ENCODE peak calls at places on chromosomes 3 and 15, in eight cellular contexts. One of them, this sample, is unnamed.
A peak's percentile ranks its signal among the peaks of the same experiment; 100 is the strongest.

GRCh38 chr3:32018723-32019564 is 37.4 kb downstream of the ZNF860 start:
- DNase-seq in brain microvascular endothelial cell: peak; percentile 28
- DNase-seq in transverse colon: no peak
- DNase-seq in iPS DF 6.9: no peak
- DNase-seq in endodermal cell: no peak
- DNase-seq in cardiac muscle cell: peak; percentile 73
- DNase-seq in right atrium auricular region: no peak
- DNase-seq in HCT116: peak; percentile 54
- DNase-seq in this sample: peak; percentile 54

GRCh38 chr3:170437151-170437550 is 18.5 kb downstream of the CLDN11 start:
- DNase-seq in brain microvascular endothelial cell: no peak
- DNase-seq in transverse colon: no peak
- DNase-seq in iPS DF 6.9: no peak
- DNase-seq in endodermal cell: no peak
- DNase-seq in cardiac muscle cell: no peak
- DNase-seq in right atrium auricular region: no peak
- DNase-seq in HCT116: no peak
- DNase-seq in this sample: no peak

GRCh38 chr15:85318048-85318731 is 62.2 kb upstream of the AKAP13 start:
- DNase-seq in brain microvascular endothelial cell: peak; percentile 91
- DNase-seq in transverse colon: peak; percentile 84
- DNase-seq in iPS DF 6.9: no peak
- DNase-seq in endodermal cell: no peak
- DNase-seq in cardiac muscle cell: peak; percentile 80
- DNase-seq in right atrium auricular region: no peak
- DNase-seq in HCT116: peak; percentile 47
- DNase-seq in this sample: peak; percentile 38

GRCh38 chr3:150787741-150788370 is 24.9 kb upstream of the SIAH2 start:
- DNase-seq in brain microvascular endothelial cell: peak; percentile 64
- DNase-seq in transverse colon: peak; percentile 87
- DNase-seq in iPS DF 6.9: peak; percentile 68
- DNase-seq in endodermal cell: peak; percentile 96
- DNase-seq in cardiac muscle cell: peak; percentile 77
- DNase-seq in right atrium auricular region: peak; percentile 83
- DNase-seq in HCT116: peak; percentile 69
- DNase-seq in this sample: peak; percentile 91

GRCh38 chr3:13684350-13684749 is 135.4 kb downstream of the FBLN2 start:
- DNase-seq in brain microvascular endothelial cell: no peak
- DNase-seq in transverse colon: no peak
- DNase-seq in iPS DF 6.9: no peak
- DNase-seq in endodermal cell: no peak
- DNase-seq in cardiac muscle cell: no peak
- DNase-seq in right atrium auricular region: no peak
- DNase-seq in HCT116: no peak
- DNase-seq in this sample: no peak

GRCh38 chr3:32395451-32395970 is 3.9 kb downstream of the CMTM7 start:
- DNase-seq in brain microvascular endothelial cell: no peak
- DNase-seq in transverse colon: no peak
- DNase-seq in iPS DF 6.9: no peak
- DNase-seq in endodermal cell: no peak
- DNase-seq in cardiac muscle cell: peak; percentile 52
- DNase-seq in right atrium auricular region: no peak
- DNase-seq in HCT116: no peak
- DNase-seq in this sample: no peak

GRCh38 chr3:11592460-11593298 is 51.0 kb downstream of the VGLL4 start:
- DNase-seq in brain microvascular endothelial cell: peak; percentile 47
- DNase-seq in transverse colon: no peak
- DNase-seq in iPS DF 6.9: no peak
- DNase-seq in endodermal cell: peak; percentile 40
- DNase-seq in cardiac muscle cell: no peak
- DNase-seq in right atrium auricular region: no peak
- DNase-seq in HCT116: no peak
- DNase-seq in this sample: no peak

GRCh38 chr15:69367231-69367630 is 46.9 kb upstream of the KIF23 start:
- DNase-seq in brain microvascular endothelial cell: no peak
- DNase-seq in transverse colon: no peak
- DNase-seq in iPS DF 6.9: no peak
- DNase-seq in endodermal cell: no peak
- DNase-seq in cardiac muscle cell: no peak
- DNase-seq in right atrium auricular region: no peak
- DNase-seq in HCT116: no peak
- DNase-seq in this sample: no peak

GRCh38 chr3:65342084-65342683 is 654.4 kb upstream of the ADAMTS9 start:
- DNase-seq in brain microvascular endothelial cell: peak; percentile 31
- DNase-seq in transverse colon: peak; percentile 61
- DNase-seq in iPS DF 6.9: peak; percentile 54
- DNase-seq in endodermal cell: peak; percentile 94
- DNase-seq in cardiac muscle cell: peak; percentile 71
- DNase-seq in right atrium auricular region: no peak
- DNase-seq in HCT116: peak; percentile 42
- DNase-seq in this sample: peak; percentile 70

GRCh38 chr3:119240582-119241434 is at the start of gene B4GALT4:
- DNase-seq in brain microvascular endothelial cell: peak; percentile 70
- DNase-seq in transverse colon: peak; percentile 93
- DNase-seq in iPS DF 6.9: peak; percentile 63
- DNase-seq in endodermal cell: peak; percentile 94
- DNase-seq in cardiac muscle cell: peak; percentile 92
- DNase-seq in right atrium auricular region: peak; percentile 79
- DNase-seq in HCT116: peak; percentile 74
- DNase-seq in this sample: peak; percentile 96

GRCh38 chr3:17195192-17195611 is 310.4 kb downstream of the PLCL2 start:
- DNase-seq in brain microvascular endothelial cell: peak; percentile 31
- DNase-seq in transverse colon: peak; percentile 26
- DNase-seq in iPS DF 6.9: no peak
- DNase-seq in endodermal cell: peak; percentile 63
- DNase-seq in cardiac muscle cell: peak; percentile 69
- DNase-seq in right atrium auricular region: no peak
- DNase-seq in HCT116: no peak
- DNase-seq in this sample: no peak

GRCh38 chr15:38085931-38086562 is 151.6 kb downstream of the TMCO5A start:
- DNase-seq in brain microvascular endothelial cell: peak; percentile 41
- DNase-seq in transverse colon: no peak
- DNase-seq in iPS DF 6.9: no peak
- DNase-seq in endodermal cell: no peak
- DNase-seq in cardiac muscle cell: peak; percentile 33
- DNase-seq in right atrium auricular region: no peak
- DNase-seq in HCT116: no peak
- DNase-seq in this sample: no peak

GRCh38 chr3:8712871-8713360 is 20.7 kb upstream of the CAV3 start:
- DNase-seq in brain microvascular endothelial cell: no peak
- DNase-seq in transverse colon: no peak
- DNase-seq in iPS DF 6.9: no peak
- DNase-seq in endodermal cell: no peak
- DNase-seq in cardiac muscle cell: no peak
- DNase-seq in right atrium auricular region: no peak
- DNase-seq in HCT116: no peak
- DNase-seq in this sample: no peak

GRCh38 chr3:51398595-51399310 is 7.7 kb downstream of the RBM15B start:
- DNase-seq in brain microvascular endothelial cell: no peak
- DNase-seq in transverse colon: no peak
- DNase-seq in iPS DF 6.9: no peak
- DNase-seq in endodermal cell: no peak
- DNase-seq in cardiac muscle cell: no peak
- DNase-seq in right atrium auricular region: no peak
- DNase-seq in HCT116: no peak
- DNase-seq in this sample: no peak

GRCh38 chr3:18288243-18288642 is 136.9 kb downstream of the SATB1 start:
- DNase-seq in brain microvascular endothelial cell: no peak
- DNase-seq in transverse colon: no peak
- DNase-seq in iPS DF 6.9: no peak
- DNase-seq in endodermal cell: no peak
- DNase-seq in cardiac muscle cell: no peak
- DNase-seq in right atrium auricular region: no peak
- DNase-seq in HCT116: no peak
- DNase-seq in this sample: no peak

GRCh38 chr3:167304077-167304476 is 76.0 kb downstream of the ZBBX start:
- DNase-seq in brain microvascular endothelial cell: no peak
- DNase-seq in transverse colon: no peak
- DNase-seq in iPS DF 6.9: no peak
- DNase-seq in endodermal cell: no peak
- DNase-seq in cardiac muscle cell: no peak
- DNase-seq in right atrium auricular region: no peak
- DNase-seq in HCT116: peak; percentile 7
- DNase-seq in this sample: peak; percentile 13

GRCh38 chr3:86743233-86743632 is 247.7 kb downstream of the VGLL3 start:
- DNase-seq in brain microvascular endothelial cell: no peak
- DNase-seq in transverse colon: no peak
- DNase-seq in iPS DF 6.9: no peak
- DNase-seq in endodermal cell: no peak
- DNase-seq in cardiac muscle cell: no peak
- DNase-seq in right atrium auricular region: no peak
- DNase-seq in HCT116: no peak
- DNase-seq in this sample: no peak

GRCh38 chr15:93045191-93045785 is 43.7 kb downstream of the RGMA start:
- DNase-seq in brain microvascular endothelial cell: no peak
- DNase-seq in transverse colon: no peak
- DNase-seq in iPS DF 6.9: no peak
- DNase-seq in endodermal cell: no peak
- DNase-seq in cardiac muscle cell: no peak
- DNase-seq in right atrium auricular region: no peak
- DNase-seq in HCT116: no peak
- DNase-seq in this sample: no peak

GRCh38 chr3:175150812-175151411 is 291.8 kb downstream of the NAALADL2 start:
- DNase-seq in brain microvascular endothelial cell: no peak
- DNase-seq in transverse colon: peak; percentile 32
- DNase-seq in iPS DF 6.9: no peak
- DNase-seq in endodermal cell: peak; percentile 48
- DNase-seq in cardiac muscle cell: no peak
- DNase-seq in right atrium auricular region: no peak
- DNase-seq in HCT116: peak; percentile 88
- DNase-seq in this sample: no peak

GRCh38 chr3:194162070-194162678 is 26.2 kb downstream of the HES1 start:
- DNase-seq in brain microvascular endothelial cell: no peak
- DNase-seq in transverse colon: no peak
- DNase-seq in iPS DF 6.9: no peak
- DNase-seq in endodermal cell: no peak
- DNase-seq in cardiac muscle cell: no peak
- DNase-seq in right atrium auricular region: no peak
- DNase-seq in HCT116: no peak
- DNase-seq in this sample: peak; percentile 50

DNA sequence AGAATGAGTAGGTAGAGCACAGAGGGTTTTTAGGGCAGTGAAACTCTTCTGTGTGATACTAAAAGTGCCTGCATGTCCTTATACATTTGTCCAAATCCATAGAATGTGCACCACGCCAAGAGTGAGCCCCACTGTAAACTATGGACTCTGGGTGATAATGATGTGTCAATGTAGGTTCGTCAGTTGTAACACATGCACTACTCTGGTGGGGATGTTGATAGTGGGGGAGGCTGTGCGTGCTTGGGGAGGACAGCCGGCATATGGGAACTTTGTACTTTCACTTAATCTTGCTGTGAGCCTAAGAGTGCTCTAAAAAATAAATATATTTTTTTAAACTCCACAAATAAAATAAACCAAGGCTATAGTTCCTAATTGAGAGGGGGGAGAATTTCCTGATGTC is 319.2 kb downstream of the SHQ1 start:
- DNase-seq in brain microvascular endothelial cell: no peak
- DNase-seq in transverse colon: no peak
- DNase-seq in iPS DF 6.9: no peak
- DNase-seq in endodermal cell: no peak
- DNase-seq in cardiac muscle cell: no peak
- DNase-seq in right atrium auricular region: no peak
- DNase-seq in HCT116: no peak
- DNase-seq in this sample: no peak
- H3K36me3 ChIP-seq in brain microvascular endothelial cell: no peaks in the 10 kb centered on the region
- H3K36me3 ChIP-seq in transverse colon: no peaks in the 10 kb centered on the region
- H3K36me3 ChIP-seq in iPS DF 6.9: no peaks in the 10 kb centered on the region
- H3K36me3 ChIP-seq in endodermal cell: no peaks in the 10 kb centered on the region
- H3K36me3 ChIP-seq in cardiac muscle cell: no peaks in the 10 kb centered on the region
- H3K36me3 ChIP-seq in right atrium auricular region: no peaks in the 10 kb centered on the region
- H3K36me3 ChIP-seq in HCT116: no peaks in the 10 kb centered on the region
- H3K36me3 ChIP-seq in this sample: no peaks in the 10 kb centered on the region

DNA sequence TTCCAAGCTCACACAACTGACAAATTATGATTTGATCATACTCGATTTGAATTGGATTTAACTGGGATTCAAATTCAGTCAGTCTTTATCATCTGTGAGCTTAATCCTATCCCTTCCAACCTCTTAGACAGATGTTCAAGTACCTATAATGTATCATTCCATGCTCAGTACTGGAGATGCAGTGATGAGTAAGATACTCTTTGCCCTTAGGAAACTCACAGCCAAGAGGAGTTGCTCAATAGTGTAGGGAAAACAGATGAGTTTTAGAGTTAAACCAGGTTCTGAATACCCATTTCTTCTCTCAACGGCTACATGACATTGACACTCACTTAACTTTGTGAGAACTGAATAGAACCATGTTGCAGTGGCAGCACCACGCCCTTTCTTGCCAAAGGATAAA is 91.4 kb downstream of the RASA2 start:
- DNase-seq in brain microvascular endothelial cell: peak; percentile 11
- DNase-seq in transverse colon: no peak
- DNase-seq in iPS DF 6.9: no peak
- DNase-seq in endodermal cell: no peak
- DNase-seq in cardiac muscle cell: peak; percentile 25
- DNase-seq in right atrium auricular region: no peak
- DNase-seq in HCT116: no peak
- DNase-seq in this sample: no peak
- H3K36me3 ChIP-seq in brain microvascular endothelial cell: peaks cover 39% of the 10 kb centered on the region
- H3K36me3 ChIP-seq in transverse colon: peaks cover 39% of the 10 kb centered on the region
- H3K36me3 ChIP-seq in iPS DF 6.9: no peaks in the 10 kb centered on the region
- H3K36me3 ChIP-seq in endodermal cell: peaks cover 81% of the 10 kb centered on the region
- H3K36me3 ChIP-seq in cardiac muscle cell: peaks cover 28% of the 10 kb centered on the region
- H3K36me3 ChIP-seq in right atrium auricular region: peaks cover 24% of the 10 kb centered on the region
- H3K36me3 ChIP-seq in HCT116: peaks cover 5% of the 10 kb centered on the region
- H3K36me3 ChIP-seq in this sample: no peaks in the 10 kb centered on the region

DNA sequence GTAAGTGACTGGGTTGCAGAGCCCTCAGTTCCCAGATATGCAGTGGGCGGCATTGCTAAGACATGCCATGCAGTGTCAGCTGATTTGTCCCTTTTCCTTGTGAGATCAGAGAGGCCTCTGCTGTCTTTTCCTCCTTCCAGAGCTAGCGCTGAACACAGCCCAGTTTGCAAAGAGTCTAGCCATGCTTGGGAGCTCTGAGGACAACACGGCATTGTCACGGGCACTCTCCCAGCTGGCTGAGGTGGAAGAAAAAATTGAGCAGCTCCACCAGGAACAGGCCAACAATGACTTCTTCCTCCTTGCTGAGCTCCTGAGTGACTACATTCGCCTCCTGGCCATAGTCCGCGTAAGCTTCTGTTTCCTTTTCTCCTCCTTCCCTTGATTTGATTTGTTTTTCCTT is 20.0 kb upstream of the SNX22 start:
- DNase-seq in brain microvascular endothelial cell: no peak
- DNase-seq in transverse colon: no peak
- DNase-seq in iPS DF 6.9: no peak
- DNase-seq in endodermal cell: no peak
- DNase-seq in cardiac muscle cell: no peak
- DNase-seq in right atrium auricular region: no peak
- DNase-seq in HCT116: no peak
- DNase-seq in this sample: no peak
- H3K36me3 ChIP-seq in brain microvascular endothelial cell: peaks cover 92% of the 10 kb centered on the region
- H3K36me3 ChIP-seq in transverse colon: peaks cover 91% of the 10 kb centered on the region
- H3K36me3 ChIP-seq in iPS DF 6.9: peaks cover 30% of the 10 kb centered on the region
- H3K36me3 ChIP-seq in endodermal cell: peaks cover 55% of the 10 kb centered on the region
- H3K36me3 ChIP-seq in cardiac muscle cell: peaks cover 72% of the 10 kb centered on the region
- H3K36me3 ChIP-seq in right atrium auricular region: peaks cover 92% of the 10 kb centered on the region
- H3K36me3 ChIP-seq in HCT116: peaks cover 54% of the 10 kb centered on the region
- H3K36me3 ChIP-seq in this sample: no peaks in the 10 kb centered on the region

DNA sequence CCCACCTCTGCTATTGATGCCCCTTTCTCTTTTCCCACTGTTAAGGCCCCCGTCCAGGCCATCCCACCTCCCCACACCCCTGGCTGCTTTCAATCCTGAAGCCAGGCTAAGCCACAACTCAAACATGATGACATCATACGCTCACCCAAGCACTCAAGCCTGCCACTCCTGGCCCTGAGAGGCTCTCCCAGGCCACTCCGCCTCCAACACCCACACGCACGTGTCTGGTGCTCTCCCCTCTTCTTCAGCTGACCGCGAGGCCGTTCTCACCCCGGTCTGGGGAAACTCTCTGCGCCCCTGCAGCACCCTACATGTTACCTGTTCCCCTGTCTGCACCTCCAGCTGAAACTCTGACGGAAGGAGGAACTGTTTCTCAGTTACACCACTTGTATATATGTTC is 6.2 kb downstream of the ZXDC start:
- DNase-seq in brain microvascular endothelial cell: no peak
- DNase-seq in transverse colon: no peak
- DNase-seq in iPS DF 6.9: no peak
- DNase-seq in endodermal cell: no peak
- DNase-seq in cardiac muscle cell: no peak
- DNase-seq in right atrium auricular region: no peak
- DNase-seq in HCT116: no peak
- DNase-seq in this sample: no peak
- H3K36me3 ChIP-seq in brain microvascular endothelial cell: peaks cover 49% of the 10 kb centered on the region
- H3K36me3 ChIP-seq in transverse colon: peaks cover 53% of the 10 kb centered on the region
- H3K36me3 ChIP-seq in iPS DF 6.9: peaks cover 44% of the 10 kb centered on the region
- H3K36me3 ChIP-seq in endodermal cell: peaks cover 76% of the 10 kb centered on the region
- H3K36me3 ChIP-seq in cardiac muscle cell: peaks cover 25% of the 10 kb centered on the region
- H3K36me3 ChIP-seq in right atrium auricular region: peaks cover 77% of the 10 kb centered on the region
- H3K36me3 ChIP-seq in HCT116: peaks cover 55% of the 10 kb centered on the region
- H3K36me3 ChIP-seq in this sample: no peaks in the 10 kb centered on the region